ENCODE peak calls at places on chromosome 1, in four cellular contexts. One of them, this sample, is unnamed.
A peak's percentile ranks its signal among the peaks of the same experiment; 100 is the strongest.

GRCh38 chr1:232316864-232317263 is 313.1 kb downstream of the SIPA1L2 start:
- DNase-seq in H54: no peak
- DNase-seq in posterior cingulate gyrus: no peak
- DNase-seq in hepatocyte: no peak
- DNase-seq in this sample: no peak

GRCh38 chr1:230753586-230754251 is 6.5 kb downstream of the CAPN9 start:
- DNase-seq in H54: no peak
- DNase-seq in posterior cingulate gyrus: no peak
- DNase-seq in hepatocyte: peak; percentile 70
- DNase-seq in this sample: peak; percentile 3

GRCh38 chr1:224696891-224697765 is 81.0 kb downstream of the CNIH3 start:
- DNase-seq in H54: peak; percentile 36
- DNase-seq in posterior cingulate gyrus: no peak
- DNase-seq in hepatocyte: no peak
- DNase-seq in this sample: no peak

GRCh38 chr1:172492421-172492820 is 40.5 kb upstream of the SUCO start:
- DNase-seq in H54: no peak
- DNase-seq in posterior cingulate gyrus: no peak
- DNase-seq in hepatocyte: no peak
- DNase-seq in this sample: no peak

GRCh38 chr1:19949016-19949415 is 25.6 kb upstream of the PLA2G2E start:
- DNase-seq in H54: peak; percentile 60
- DNase-seq in posterior cingulate gyrus: no peak
- DNase-seq in hepatocyte: no peak
- DNase-seq in this sample: peak; percentile 48

GRCh38 chr1:72182859-72183258 is 99.5 kb downstream of the NEGR1 start:
- DNase-seq in H54: no peak
- DNase-seq in posterior cingulate gyrus: no peak
- DNase-seq in hepatocyte: no peak
- DNase-seq in this sample: no peak

GRCh38 chr1:32647308-32648134 is 2.8 kb downstream of the ZBTB8OS start:
- DNase-seq in H54: no peak
- DNase-seq in posterior cingulate gyrus: no peak
- DNase-seq in hepatocyte: no peak
- DNase-seq in this sample: no peak

GRCh38 chr1:203996126-203996525 is 76.8 kb upstream of the SOX13 start:
- DNase-seq in H54: no peak
- DNase-seq in posterior cingulate gyrus: peak; percentile 32
- DNase-seq in hepatocyte: no peak
- DNase-seq in this sample: no peak

GRCh38 chr1:13593511-13594131 is 10.0 kb downstream of the PDPN start:
- DNase-seq in H54: no peak
- DNase-seq in posterior cingulate gyrus: no peak
- DNase-seq in hepatocyte: peak; percentile 65
- DNase-seq in this sample: no peak

This sample was measured in HCT116.